ENCODE peak calls at places on chromosomes 16 and 17, in five cellular contexts. One of them, this sample, is unnamed.

GRCh38 chr17:55348749-55349354 is 72.8 kb downstream of the MMD start:
- DNase-seq in trophoblast cell: peak
- DNase-seq in H9: peak
- DNase-seq in neuronal stem cell: peak
- DNase-seq in H1: peak
- DNase-seq in this sample: peak

GRCh38 chr17:75032896-75033294 is 13.9 kb downstream of the ATP5PD start:
- DNase-seq in neuronal stem cell: no peak
- DNase-seq in trophoblast cell: no peak
- DNase-seq in H9: no peak
- DNase-seq in H1: no peak
- DNase-seq in this sample: no peak

GRCh38 chr16:50626868-50627267 is 54.2 kb downstream of the SNX20 start:
- DNase-seq in neuronal stem cell: no peak
- DNase-seq in trophoblast cell: no peak
- DNase-seq in H9: no peak
- DNase-seq in H1: no peak
- DNase-seq in this sample: no peak

GRCh38 chr17:77735341-77736206 is 222.9 kb upstream of the TNRC6C start:
- DNase-seq in neuronal stem cell: no peak
- DNase-seq in H1: no peak
- DNase-seq in H9: peak
- DNase-seq in trophoblast cell: no peak
- DNase-seq in this sample: no peak

GRCh38 chr16:30901201-30902069 is 5.0 kb downstream of the CTF1 start:
- DNase-seq in H1: no peak
- DNase-seq in trophoblast cell: no peak
- DNase-seq in H9: no peak
- DNase-seq in neuronal stem cell: no peak
- DNase-seq in this sample: peak

GRCh38 chr16:10103096-10103495 is 79.1 kb downstream of the GRIN2A start:
- DNase-seq in H9: no peak
- DNase-seq in H1: no peak
- DNase-seq in neuronal stem cell: no peak
- DNase-seq in trophoblast cell: no peak
- DNase-seq in this sample: peak

GRCh38 chr16:87582221-87582965 is 19.9 kb upstream of the JPH3 start:
- DNase-seq in neuronal stem cell: no peak
- DNase-seq in H9: no peak
- DNase-seq in H1: no peak
- DNase-seq in trophoblast cell: no peak
- DNase-seq in this sample: peak

GRCh38 chr17:82787081-82787848 is 35.4 kb downstream of the TBCD start:
- DNase-seq in neuronal stem cell: no peak
- DNase-seq in H9: no peak
- DNase-seq in trophoblast cell: peak
- DNase-seq in H1: no peak
- DNase-seq in this sample: no peak

GRCh38 chr17:2710075-2710803 is 1.3 kb downstream of the CLUH start:
- DNase-seq in trophoblast cell: no peak
- DNase-seq in H9: no peak
- DNase-seq in neuronal stem cell: no peak
- DNase-seq in H1: no peak
- DNase-seq in this sample: peak

GRCh38 chr16:51146256-51146924 is 4.7 kb downstream of the SALL1 start:
- DNase-seq in trophoblast cell: no peak
- DNase-seq in neuronal stem cell: no peak
- DNase-seq in H9: no peak
- DNase-seq in H1: peak
- DNase-seq in this sample: peak

GRCh38 chr17:40499551-40500189 is 1.8 kb downstream of the TNS4 start:
- DNase-seq in trophoblast cell: peak
- DNase-seq in H9: peak
- DNase-seq in neuronal stem cell: no peak
- DNase-seq in H1: peak
- DNase-seq in this sample: peak
- H2BK5ac ChIP-seq in trophoblast cell: no peak
- H2BK5ac ChIP-seq in H9: no peak
- H2BK5ac ChIP-seq in neuronal stem cell: no peak
- H2BK5ac ChIP-seq in H1: peak
- H2BK5ac ChIP-seq in this sample: no peak

GRCh38 chr16:56838622-56839337 is 26.2 kb upstream of the SLC12A3 start:
- DNase-seq in neuronal stem cell: no peak
- DNase-seq in H9: no peak
- DNase-seq in H1: no peak
- DNase-seq in trophoblast cell: no peak
- DNase-seq in this sample: no peak
- H2BK12ac ChIP-seq in neuronal stem cell: no peak
- H2BK12ac ChIP-seq in H9: no peak
- H2BK12ac ChIP-seq in H1: no peak
- H2BK12ac ChIP-seq in trophoblast cell: no peak
- H2BK12ac ChIP-seq in this sample: no peak

DNA sequence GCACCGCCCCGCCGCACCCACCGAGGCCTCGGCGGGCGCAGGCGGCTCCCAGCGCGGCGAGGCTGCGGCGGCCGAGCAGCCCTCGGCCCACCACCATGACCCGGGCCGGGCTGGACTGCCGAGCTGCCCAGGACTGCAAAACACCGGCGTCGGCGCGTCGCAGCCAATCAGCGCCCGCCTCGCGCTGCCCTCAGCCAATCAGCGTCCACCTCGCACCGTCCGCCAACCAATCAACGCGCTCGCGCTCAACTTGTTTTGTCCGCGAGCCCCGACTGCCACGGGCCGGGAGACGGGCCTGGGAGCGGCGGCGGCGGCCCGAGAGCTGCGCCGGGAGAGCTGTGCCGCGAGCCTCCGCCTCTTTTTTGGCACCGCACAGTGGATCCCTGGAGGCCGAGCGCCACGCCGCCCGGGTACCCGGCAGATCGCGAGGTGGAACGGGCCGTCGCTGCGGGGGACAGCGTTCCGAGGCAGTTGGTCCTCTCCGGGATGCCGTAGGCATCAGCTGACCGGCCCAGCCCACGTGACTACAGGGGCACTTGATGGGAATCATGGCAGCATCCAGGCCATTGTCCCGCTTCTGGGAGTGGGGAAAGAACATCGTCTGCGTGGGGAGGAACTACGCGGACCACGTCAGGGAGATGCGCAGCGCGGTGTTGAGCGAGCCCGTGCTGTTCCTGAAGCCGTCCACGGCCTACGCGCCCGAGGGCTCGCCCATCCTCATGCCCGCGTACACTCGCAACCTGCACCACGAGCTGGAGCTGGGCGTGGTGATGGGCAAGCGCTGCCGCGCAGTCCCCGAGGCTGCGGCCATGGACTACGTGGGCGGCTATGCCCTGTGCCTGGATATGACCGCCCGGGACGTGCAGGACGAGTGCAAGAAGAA is at the start of the genes FAHD1 and HAGH:
- DNase-seq in trophoblast cell: peak
- DNase-seq in neuronal stem cell: peak
- DNase-seq in H1: peak
- DNase-seq in H9: peak
- DNase-seq in this sample: peak
- H2BK5ac ChIP-seq in trophoblast cell: peak
- H2BK5ac ChIP-seq in neuronal stem cell: peak
- H2BK5ac ChIP-seq in H1: peak
- H2BK5ac ChIP-seq in H9: no peak
- H2BK5ac ChIP-seq in this sample: peak

GRCh38 chr17:29649359-29649758 is 26.6 kb upstream of the CORO6 start:
- DNase-seq in neuronal stem cell: no peak
- DNase-seq in trophoblast cell: no peak
- DNase-seq in H9: no peak
- DNase-seq in H1: no peak
- DNase-seq in this sample: no peak

GRCh38 chr17:29645516-29646051 is 22.9 kb upstream of the CORO6 start:
- DNase-seq in neuronal stem cell: no peak
- DNase-seq in H9: no peak
- DNase-seq in trophoblast cell: peak
- DNase-seq in H1: no peak
- DNase-seq in this sample: peak

GRCh38 chr17:29648005-29648404 is 25.3 kb upstream of the CORO6 start:
- DNase-seq in H9: no peak
- DNase-seq in trophoblast cell: peak
- DNase-seq in neuronal stem cell: no peak
- DNase-seq in H1: no peak
- DNase-seq in this sample: no peak

GRCh38 chr17:29653995-29654714 is 31.4 kb upstream of the CORO6 start:
- DNase-seq in neuronal stem cell: no peak
- DNase-seq in H1: no peak
- DNase-seq in H9: no peak
- DNase-seq in trophoblast cell: peak
- DNase-seq in this sample: no peak

GRCh38 chr17:29650407-29650806 is 27.7 kb upstream of the CORO6 start:
- DNase-seq in H1: no peak
- DNase-seq in H9: no peak
- DNase-seq in trophoblast cell: no peak
- DNase-seq in neuronal stem cell: no peak
- DNase-seq in this sample: no peak
- H2BK12ac ChIP-seq in H1: no peak
- H2BK12ac ChIP-seq in H9: no peak
- H2BK12ac ChIP-seq in trophoblast cell: no peak
- H2BK12ac ChIP-seq in neuronal stem cell: no peak
- H2BK12ac ChIP-seq in this sample: no peak

DNA sequence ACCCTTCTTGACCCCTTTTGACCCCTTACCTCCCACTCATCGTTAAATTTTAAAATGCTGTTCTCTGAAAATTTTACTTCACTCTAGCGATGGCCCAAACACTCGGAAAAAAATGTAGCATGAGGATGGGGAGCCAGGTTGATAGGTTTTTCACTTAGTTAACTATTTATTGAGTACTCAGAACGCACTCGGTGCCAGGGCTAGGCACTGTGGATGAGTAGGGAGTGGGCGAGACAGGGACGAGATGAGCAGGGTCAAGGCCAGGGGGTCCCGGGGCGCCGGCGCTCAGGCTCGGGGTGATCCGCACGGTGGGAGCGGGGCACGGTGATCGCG is 392 bp downstream of the ZSCAN32 start:
- DNase-seq in neuronal stem cell: no peak
- DNase-seq in trophoblast cell: no peak
- DNase-seq in H1: no peak
- DNase-seq in H9: no peak
- DNase-seq in this sample: no peak
- H2BK5ac ChIP-seq in neuronal stem cell: peak
- H2BK5ac ChIP-seq in trophoblast cell: peak
- H2BK5ac ChIP-seq in H1: peak
- H2BK5ac ChIP-seq in H9: no peak
- H2BK5ac ChIP-seq in this sample: no peak

GRCh38 chr17:337453-337852 is 15.2 kb downstream of the RPH3AL start:
- DNase-seq in H1: no peak
- DNase-seq in neuronal stem cell: no peak
- DNase-seq in trophoblast cell: no peak
- DNase-seq in H9: peak
- DNase-seq in this sample: no peak

GRCh38 chr17:339193-340061 is 13.2 kb downstream of the RPH3AL start:
- DNase-seq in H1: no peak
- DNase-seq in trophoblast cell: no peak
- DNase-seq in neuronal stem cell: no peak
- DNase-seq in H9: peak
- DNase-seq in this sample: no peak

GRCh38 chr17:337866-338265 is 14.7 kb downstream of the RPH3AL start:
- DNase-seq in trophoblast cell: no peak
- DNase-seq in H9: no peak
- DNase-seq in neuronal stem cell: no peak
- DNase-seq in H1: no peak
- DNase-seq in this sample: no peak

GRCh38 chr17:340074-340473 is 12.5 kb downstream of the RPH3AL start:
- DNase-seq in H9: peak
- DNase-seq in trophoblast cell: no peak
- DNase-seq in H1: no peak
- DNase-seq in neuronal stem cell: no peak
- DNase-seq in this sample: no peak

DNA sequence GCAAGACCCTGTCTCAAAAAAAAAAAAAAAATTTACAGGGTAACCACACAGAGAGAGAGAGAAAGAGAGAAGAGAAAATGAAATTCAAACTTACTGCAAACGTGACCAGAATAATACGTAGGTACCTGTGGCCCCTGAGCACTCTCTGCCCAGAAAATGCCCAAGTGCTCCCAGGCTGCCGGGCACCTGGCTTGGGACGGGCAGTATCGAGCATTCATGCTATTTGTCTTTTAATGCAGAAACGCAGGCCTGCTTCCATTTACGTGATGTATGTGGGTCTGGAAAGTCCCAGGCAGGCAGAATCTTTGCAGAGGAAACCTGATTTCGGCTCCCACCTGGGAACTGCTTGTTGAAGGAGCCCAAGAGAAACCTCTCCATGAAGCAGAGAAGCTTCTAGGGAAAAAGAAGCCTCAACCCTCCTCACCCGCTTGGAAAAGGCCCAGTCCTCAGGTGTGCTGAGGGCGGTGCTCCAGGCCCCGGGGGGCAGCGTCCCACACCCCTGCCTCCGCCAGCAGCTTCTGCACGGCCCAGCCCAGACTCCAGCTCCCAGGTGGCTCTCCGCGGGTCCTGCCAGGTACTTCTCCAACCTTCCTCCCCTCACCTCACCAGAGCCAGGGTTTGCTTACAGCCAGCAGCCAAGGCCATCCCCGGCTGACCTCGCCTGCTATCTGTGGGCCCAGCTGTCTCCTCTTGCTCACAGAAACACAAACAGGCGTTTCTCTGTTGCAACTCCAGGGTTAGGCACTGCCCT is 14.0 kb downstream of the RPH3AL start:
- DNase-seq in H9: peak
- DNase-seq in neuronal stem cell: no peak
- DNase-seq in trophoblast cell: no peak
- DNase-seq in H1: no peak
- DNase-seq in this sample: peak
- H2BK12ac ChIP-seq in H9: no peak
- H2BK12ac ChIP-seq in neuronal stem cell: no peak
- H2BK12ac ChIP-seq in trophoblast cell: no peak
- H2BK12ac ChIP-seq in H1: no peak
- H2BK12ac ChIP-seq in this sample: no peak

GRCh38 chr17:8643855-8644506 is 13.5 kb upstream of the MYH10 start:
- DNase-seq in H9: peak
- DNase-seq in trophoblast cell: peak
- DNase-seq in neuronal stem cell: no peak
- DNase-seq in H1: no peak
- DNase-seq in this sample: no peak

GRCh38 chr17:8650119-8650499 is 19.6 kb upstream of the MYH10 start:
- DNase-seq in neuronal stem cell: no peak
- DNase-seq in trophoblast cell: peak
- DNase-seq in H9: no peak
- DNase-seq in H1: no peak
- DNase-seq in this sample: no peak

GRCh38 chr17:8644507-8644902 is 14.0 kb upstream of the MYH10 start:
- DNase-seq in H1: no peak
- DNase-seq in H9: no peak
- DNase-seq in neuronal stem cell: no peak
- DNase-seq in trophoblast cell: peak
- DNase-seq in this sample: no peak

GRCh38 chr17:8649157-8650118 is 18.9 kb upstream of the MYH10 start:
- DNase-seq in neuronal stem cell: no peak
- DNase-seq in trophoblast cell: peak
- DNase-seq in H9: no peak
- DNase-seq in H1: no peak
- DNase-seq in this sample: peak

GRCh38 chr17:8647202-8647601 is 16.7 kb upstream of the MYH10 start:
- DNase-seq in H9: no peak
- DNase-seq in trophoblast cell: no peak
- DNase-seq in H1: no peak
- DNase-seq in neuronal stem cell: no peak
- DNase-seq in this sample: no peak
- H2BK5ac ChIP-seq in H9: no peak
- H2BK5ac ChIP-seq in trophoblast cell: no peak
- H2BK5ac ChIP-seq in H1: no peak
- H2BK5ac ChIP-seq in neuronal stem cell: no peak
- H2BK5ac ChIP-seq in this sample: no peak